ENCODE peak calls at places on chromosome 18, in eight cellular contexts. G is activated CD4-positive, alpha-beta T cell treated with anti-CD3 and anti-CD28 coated beads, Interleukin-2, amount 50 U/mL, for 1 hour; I is kidney tubule cell; P is dermis microvascular lymphatic vessel endothelial cell; X is stromal cell of bone marrow; B is hippocampal formation; H is CD4-positive, CD25-positive, alpha-beta regulatory T cell; C is ACHN. L is an unnamed sample.

GRCh38 chr18:24656044-24656443 is 195.6 kb downstream of the HRH4 start:
- DNase-seq in G (no peak), I (no peak), P (no peak), X (no peak), B (no peak), H (no peak), C (no peak), L (no peak)

GRCh38 chr18:49858309-49859005 is 45.1 kb upstream of the ACAA2 start:
- DNase-seq in G (peak), I (peak), P (peak), X (peak), B (peak), H (peak), C (peak), L (peak)

GRCh38 chr18:13137939-13138821 is 80.4 kb upstream of the LDLRAD4 start:
- DNase-seq in G (peak), I (peak), P (peak), X (peak), B (peak), H (peak), C (no peak), L (no peak)

GRCh38 chr18:7191736-7192135 is 39.2 kb upstream of the LRRC30 start:
- DNase-seq in G (no peak), I (no peak), P (no peak), X (no peak), B (no peak), H (no peak), C (no peak), L (no peak)

GRCh38 chr18:57195341-57195740 is 48.5 kb downstream of the BOD1L2 start:
- DNase-seq in G (no peak), I (no peak), P (no peak), X (no peak), B (no peak), H (no peak), C (no peak), L (no peak)

GRCh38 chr18:62332964-62333695 is 8.0 kb downstream of the TNFRSF11A start:
- DNase-seq in G (no peak), I (no peak), P (peak), X (no peak), B (no peak), H (no peak), C (no peak), L (no peak)

GRCh38 chr18:77127769-77128671 is 4.6 kb downstream of the MBP start:
- DNase-seq in G (peak), I (peak), P (no peak), X (peak), B (no peak), H (peak), C (peak), L (peak)

GRCh38 chr18:75341267-75341666 is 86.2 kb downstream of the SMIM21 start:
- DNase-seq in G (no peak), I (no peak), P (no peak), X (no peak), B (peak), H (no peak), C (no peak), L (peak)

GRCh38 chr18:51196116-51196810 is 1.2 kb downstream of the MEX3C start:
- DNase-seq in G (peak), I (peak), P (peak), X (peak), B (peak), H (peak), C (peak), L (no peak)

GRCh38 chr18:30889582-30890301 is 152.8 kb downstream of the DSC3 start:
- DNase-seq in G (no peak), I (peak), P (peak), X (no peak), B (peak), H (no peak), C (peak), L (no peak)

GRCh38 chr18:500230-500555 is 308 bp downstream of the COLEC12 start:
- DNase-seq in G (no peak), I (no peak), P (no peak), X (no peak), B (no peak), H (no peak), C (no peak), L (peak)

GRCh38 chr18:76467371-76468190 is 27.5 kb downstream of the ZNF516 start:
- DNase-seq in G (no peak), I (no peak), P (peak), X (no peak), B (no peak), H (no peak), C (no peak), L (no peak)

GRCh38 chr18:8744656-8745055 is 39.3 kb downstream of the MTCL1 start:
- DNase-seq in G (no peak), I (no peak), P (no peak), X (no peak), B (no peak), H (peak), C (no peak), L (no peak)

GRCh38 chr18:51907687-51908597 is 432.1 kb upstream of the DCC start:
- DNase-seq in G (no peak), I (no peak), P (no peak), X (no peak), B (no peak), H (no peak), C (no peak), L (no peak)